ENCODE peak calls at places on chromosome 1, in eight cellular contexts. Q is brain microvascular endothelial cell; L is effector CD4-positive, alpha-beta T cell; S is NCI-H1417; E is lower lobe of right lung; P is NCI-H446 treated with DMSO at 0.1 percent for 48 hours; H is endothelial cell; J is NCI-H510A treated with DMSO at 0.1 percent for 48 hours. W is an unnamed sample.

GRCh38 chr1:205907794-205908193 is 35.5 kb downstream of the SLC26A9 start:
- DNase-seq in Q (peak; percentile 25), L (no peak), S (no peak), E (no peak), P (no peak), H (peak; percentile 56), J (no peak), W (no peak)

GRCh38 chr1:10459185-10459584 is 9.4 kb downstream of the CORT start:
- DNase-seq in Q (peak; percentile 67), L (no peak), S (peak; percentile 49), E (no peak), P (no peak), H (no peak), J (peak; percentile 81), W (peak; percentile 49)

GRCh38 chr1:153395136-153395685 is 4.3 kb upstream of the S100A8 start:
- DNase-seq in Q (no peak), L (no peak), S (no peak), E (no peak), P (no peak), H (no peak), J (no peak), W (no peak)

GRCh38 chr1:94876362-94876761 is 50.5 kb downstream of the CNN3 start:
- DNase-seq in Q (peak; percentile 46), L (no peak), S (no peak), E (no peak), P (no peak), H (no peak), J (no peak), W (no peak)

GRCh38 chr1:33220701-33221384 is 35.4 kb upstream of the ZNF362 start:
- DNase-seq in Q (no peak), L (no peak), S (no peak), E (peak; percentile 47), P (no peak), H (no peak), J (no peak), W (no peak)

GRCh38 chr1:86872086-86872485 is 41.8 kb downstream of the SELENOF start:
- DNase-seq in Q (peak; percentile 9), L (no peak), S (no peak), E (no peak), P (peak; percentile 84), H (no peak), J (no peak), W (no peak)

GRCh38 chr1:27713869-27714513 is 11.8 kb upstream of the FAM76A start:
- DNase-seq in Q (no peak), L (no peak), S (no peak), E (no peak), P (no peak), H (no peak), J (no peak), W (no peak)

GRCh38 chr1:7755448-7755847 is 15.6 kb upstream of the VAMP3 start:
- DNase-seq in Q (peak; percentile 13), L (no peak), S (no peak), E (no peak), P (no peak), H (peak; percentile 23), J (no peak), W (no peak)